ENCODE peak calls at places on chromosomes 13 and 19, in ten cellular contexts. D is mammary epithelial cell; K is CD8-positive, alpha-beta T cell; N is psoas muscle; I is PC-9; X is astrocyte of the cerebellum; C is breast epithelium; S is transverse colon; Z is fibroblast of lung; V is tibial artery. P is an unnamed sample.
A peak's percentile ranks its signal among the peaks of the same experiment; 100 is the strongest.

GRCh38 chr19:44552324-44552723 is 22.8 kb upstream of the CEACAM20 start:
- DNase-seq in Z (peak; percentile 12), C (no peak), V (no peak), K (no peak), S (peak; percentile 26), N (no peak), X (no peak), I (peak; percentile 50), D (peak; percentile 45), P (no peak)

GRCh38 chr19:5515737-5516136 is 52.0 kb downstream of the TINCR start:
- DNase-seq in V (no peak), X (no peak), C (no peak), N (no peak), K (no peak), Z (no peak), D (no peak), I (no peak), S (no peak), P (no peak)

GRCh38 chr13:76955236-76955635 is 6.9 kb downstream of the ACOD1 start:
- DNase-seq in C (no peak), N (no peak), S (no peak), Z (no peak), X (no peak), V (no peak), I (no peak), D (no peak), K (no peak), P (no peak)

GRCh38 chr13:86368924-86369323 is 569.7 kb upstream of the SLITRK6 start:
- DNase-seq in X (no peak), S (no peak), C (no peak), Z (no peak), D (no peak), V (no peak), K (no peak), N (no peak), I (no peak), P (no peak)

GRCh38 chr13:26446751-26447150 is 110.7 kb upstream of the WASF3 start:
- DNase-seq in N (no peak), D (no peak), S (no peak), I (no peak), Z (no peak), V (no peak), X (no peak), K (no peak), C (no peak), P (no peak)

GRCh38 chr13:46926856-46927625 is 30.2 kb upstream of the HTR2A start:
- DNase-seq in Z (peak; percentile 47), X (no peak), V (no peak), D (no peak), I (no peak), N (no peak), S (no peak), K (no peak), C (no peak), P (no peak)

GRCh38 chr19:19113040-19113541 is 25.2 kb downstream of the TMEM161A start:
- DNase-seq in X (no peak), S (no peak), Z (peak; percentile 43), V (no peak), K (no peak), N (no peak), I (peak; percentile 46), C (no peak), D (no peak), P (peak; percentile 9)

GRCh38 chr19:47099576-47100050 is 14.0 kb downstream of the ZC3H4 start:
- DNase-seq in Z (no peak), N (no peak), C (no peak), K (no peak), S (no peak), V (no peak), X (no peak), I (no peak), D (no peak), P (no peak)

GRCh38 chr19:50332014-50332263 is 2.8 kb upstream of the KCNC3 start:
- DNase-seq in V (no peak), N (no peak), S (no peak), C (no peak), D (no peak), K (no peak), I (no peak), X (no peak), Z (no peak), P (no peak)

GRCh38 chr13:102402292-102402691 is 444 bp upstream of the FGF14 start:
- DNase-seq in I (no peak), V (peak; percentile 23), S (peak; percentile 12), K (no peak), Z (peak; percentile 70), N (peak; percentile 25), X (no peak), C (no peak), D (no peak), P (no peak)

GRCh38 chr19:54388001-54388802 is 23.5 kb upstream of the LAIR1 start:
- DNase-seq in N (no peak), C (no peak), S (peak; percentile 27), D (no peak), K (peak; percentile 56), X (no peak), Z (no peak), V (peak; percentile 26), I (no peak), P (no peak)

GRCh38 chr13:42215578-42216421 is 56.2 kb upstream of the AKAP11 start:
- DNase-seq in Z (peak; percentile 68), I (no peak), N (no peak), V (no peak), S (no peak), C (no peak), D (peak; percentile 16), K (no peak), X (peak; percentile 19), P (peak; percentile 22)

GRCh38 chr13:114313061-114313860 is 1.0 kb upstream of the CHAMP1 start:
- DNase-seq in D (no peak), X (no peak), C (no peak), Z (no peak), N (no peak), K (no peak), V (no peak), I (no peak), S (peak; percentile 16), P (no peak)

GRCh38 chr13:113928701-113929627 is 44.9 kb downstream of the C13orf46 start:
- DNase-seq in S (peak; percentile 46), I (no peak), K (no peak), X (peak; percentile 57), C (peak; percentile 84), N (peak; percentile 92), V (peak; percentile 96), D (no peak), Z (peak; percentile 90), P (peak; percentile 88)

GRCh38 chr13:88802886-88803285 is 1131.7 kb downstream of the SLITRK5 start:
- DNase-seq in N (no peak), X (no peak), Z (peak; percentile 12), C (no peak), K (no peak), D (no peak), V (no peak), I (peak; percentile 58), S (no peak), P (no peak)

GRCh38 chr19:35531291-35531690 is 2.0 kb upstream of the GAPDHS start:
- DNase-seq in X (no peak), K (no peak), V (no peak), I (peak; percentile 43), S (no peak), C (no peak), Z (no peak), N (no peak), D (no peak), P (no peak)

GRCh38 chr19:35533822-35534521 is 716 bp downstream of the GAPDHS start:
- DNase-seq in S (peak; percentile 49), I (no peak), Z (peak; percentile 46), N (no peak), D (no peak), X (no peak), K (peak; percentile 52), C (no peak), V (no peak), P (no peak)

GRCh38 chr19:35534803-35535480 is 1.7 kb downstream of the GAPDHS start:
- DNase-seq in V (no peak), D (no peak), N (no peak), K (no peak), Z (no peak), C (no peak), I (no peak), X (no peak), S (no peak), P (no peak)

GRCh38 chr19:35529241-35530218 is 1.4 kb upstream of the SBSN start:
- DNase-seq in N (no peak), D (no peak), V (no peak), S (no peak), I (no peak), K (no peak), X (no peak), C (no peak), Z (no peak), P (no peak)

GRCh38 chr19:35533201-35533821 is at the start of gene GAPDHS:
- DNase-seq in V (no peak), N (no peak), C (no peak), D (no peak), K (no peak), S (no peak), X (no peak), Z (peak; percentile 26), I (no peak), P (no peak)
- H3K4me3 ChIP-seq in V (no peak within 1 kb of the TSS), N (no peak within 1 kb of the TSS), C (no peak within 1 kb of the TSS), D (no peak within 1 kb of the TSS), K (peak within 1 kb of the TSS; percentile 57), S (no peak within 1 kb of the TSS), X (no peak within 1 kb of the TSS), Z (no peak within 1 kb of the TSS), I (no peak within 1 kb of the TSS), P (no peak within 1 kb of the TSS)

DNA sequence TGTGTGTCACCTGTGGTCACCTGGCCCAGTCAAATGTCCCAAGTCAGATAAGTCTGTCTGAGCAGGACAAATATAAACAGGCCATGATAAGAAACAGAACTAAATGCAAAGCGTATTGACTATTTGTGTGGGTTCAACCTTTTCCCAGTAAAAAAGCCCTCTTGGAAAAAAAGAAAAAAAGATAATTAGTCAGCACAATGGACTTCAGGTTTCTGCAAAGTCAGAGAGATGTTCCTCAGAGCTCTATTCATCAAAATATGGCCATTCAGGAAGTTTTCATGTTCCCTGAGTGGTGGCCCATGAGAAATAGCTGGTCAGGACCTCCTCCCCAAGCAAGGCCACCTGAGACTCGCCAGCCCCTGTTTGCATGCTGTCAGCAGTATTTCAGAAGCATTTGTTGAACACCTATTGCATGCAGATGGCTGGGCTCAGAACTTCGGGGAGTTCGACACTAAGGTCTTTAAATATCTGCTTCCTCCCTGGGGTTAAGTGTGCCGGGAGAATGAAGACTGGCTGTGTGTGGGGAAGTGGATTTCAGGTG is 2.7 kb downstream of the FFAR3 start:
- DNase-seq in N (no peak), K (no peak), C (no peak), Z (no peak), V (no peak), D (no peak), X (no peak), I (no peak), S (no peak), P (no peak)
- TF ChIP-seq CTCF in N (no peak), K (no peak), C (no peak), Z (no peak), V (no peak), D (no peak), X (no peak), I (no peak), S (no peak), P (no peak)

GRCh38 chr19:33601583-33601982 is 20.2 kb upstream of the CHST8 start:
- DNase-seq in V (no peak), Z (no peak), N (no peak), X (no peak), I (no peak), S (no peak), C (no peak), K (no peak), D (no peak), P (no peak)
- H3K4me3 ChIP-seq in V (no peak overlapping the region), Z (no peak overlapping the region), N (no peak overlapping the region), X (no peak overlapping the region), I (no peak overlapping the region), S (no peak overlapping the region), C (no peak overlapping the region), K (no peak overlapping the region), D (no peak overlapping the region), P (no peak overlapping the region)

GRCh38 chr19:16445238-16446107 is 26.3 kb downstream of the EPS15L1 start:
- DNase-seq in N (no peak), X (no peak), C (no peak), V (no peak), D (peak; percentile 63), K (no peak), I (no peak), Z (peak; percentile 18), S (peak; percentile 27), P (no peak)
- TF ChIP-seq CTCF in N (no peak), X (no peak), C (no peak), V (no peak), D (no peak), K (no peak), I (no peak), Z (no peak), S (no peak), P (no peak)

P was measured in HFF-Myc.